ENCODE peak calls at places on chromosomes 2 and 18, in eight cellular contexts. One of them, this sample, is unnamed.

GRCh38 chr2:110770696-110771425 is 38.5 kb downstream of the ACOXL start:
- DNase-seq in stimulated activated naive CD8-positive, alpha-beta T cell treated with anti-CD3 and anti-CD28 coated beads, Interleukin-15, Interleukin-2, amounts not matched to agents 100 U/mL and 50 U/mL, for 24 hours: no peak
- DNase-seq in T-cell: no peak
- DNase-seq in chondrocyte: no peak
- DNase-seq in T-helper 1 cell: no peak
- DNase-seq in NCI-H1092 treated with DMSO at 0.1 percent for 48 hours: peak
- DNase-seq in brain microvascular endothelial cell: peak
- DNase-seq in KG1: no peak
- DNase-seq in this sample: peak

GRCh38 chr2:242035858-242036652 is 166.5 kb downstream of the RTP5 start:
- DNase-seq in stimulated activated naive CD8-positive, alpha-beta T cell treated with anti-CD3 and anti-CD28 coated beads, Interleukin-15, Interleukin-2, amounts not matched to agents 100 U/mL and 50 U/mL, for 24 hours: no peak
- DNase-seq in T-cell: no peak
- DNase-seq in chondrocyte: no peak
- DNase-seq in T-helper 1 cell: no peak
- DNase-seq in NCI-H1092 treated with DMSO at 0.1 percent for 48 hours: no peak
- DNase-seq in brain microvascular endothelial cell: no peak
- DNase-seq in KG1: no peak
- DNase-seq in this sample: no peak

GRCh38 chr18:46243095-46243494 is 138.9 kb downstream of the HAUS1 start:
- DNase-seq in stimulated activated naive CD8-positive, alpha-beta T cell treated with anti-CD3 and anti-CD28 coated beads, Interleukin-15, Interleukin-2, amounts not matched to agents 100 U/mL and 50 U/mL, for 24 hours: no peak
- DNase-seq in T-cell: no peak
- DNase-seq in chondrocyte: no peak
- DNase-seq in T-helper 1 cell: no peak
- DNase-seq in NCI-H1092 treated with DMSO at 0.1 percent for 48 hours: no peak
- DNase-seq in brain microvascular endothelial cell: no peak
- DNase-seq in KG1: no peak
- DNase-seq in this sample: no peak

GRCh38 chr2:105081006-105081701 is 43.3 kb downstream of the MRPS9 start:
- DNase-seq in stimulated activated naive CD8-positive, alpha-beta T cell treated with anti-CD3 and anti-CD28 coated beads, Interleukin-15, Interleukin-2, amounts not matched to agents 100 U/mL and 50 U/mL, for 24 hours: no peak
- DNase-seq in T-cell: no peak
- DNase-seq in chondrocyte: no peak
- DNase-seq in T-helper 1 cell: no peak
- DNase-seq in NCI-H1092 treated with DMSO at 0.1 percent for 48 hours: no peak
- DNase-seq in brain microvascular endothelial cell: peak
- DNase-seq in KG1: no peak
- DNase-seq in this sample: no peak

GRCh38 chr2:40658917-40659316 is 207.0 kb upstream of the SLC8A1 start:
- DNase-seq in stimulated activated naive CD8-positive, alpha-beta T cell treated with anti-CD3 and anti-CD28 coated beads, Interleukin-15, Interleukin-2, amounts not matched to agents 100 U/mL and 50 U/mL, for 24 hours: no peak
- DNase-seq in T-cell: no peak
- DNase-seq in chondrocyte: no peak
- DNase-seq in T-helper 1 cell: no peak
- DNase-seq in NCI-H1092 treated with DMSO at 0.1 percent for 48 hours: no peak
- DNase-seq in brain microvascular endothelial cell: peak
- DNase-seq in KG1: no peak
- DNase-seq in this sample: no peak

GRCh38 chr2:46776687-46777327 is 138.8 kb downstream of the MCFD2 start:
- DNase-seq in stimulated activated naive CD8-positive, alpha-beta T cell treated with anti-CD3 and anti-CD28 coated beads, Interleukin-15, Interleukin-2, amounts not matched to agents 100 U/mL and 50 U/mL, for 24 hours: peak
- DNase-seq in T-cell: no peak
- DNase-seq in chondrocyte: no peak
- DNase-seq in T-helper 1 cell: peak
- DNase-seq in NCI-H1092 treated with DMSO at 0.1 percent for 48 hours: peak
- DNase-seq in brain microvascular endothelial cell: peak
- DNase-seq in KG1: peak
- DNase-seq in this sample: no peak

GRCh38 chr2:857937-858336 is 92.7 kb upstream of the SNTG2 start:
- DNase-seq in stimulated activated naive CD8-positive, alpha-beta T cell treated with anti-CD3 and anti-CD28 coated beads, Interleukin-15, Interleukin-2, amounts not matched to agents 100 U/mL and 50 U/mL, for 24 hours: no peak
- DNase-seq in T-cell: no peak
- DNase-seq in chondrocyte: no peak
- DNase-seq in T-helper 1 cell: no peak
- DNase-seq in NCI-H1092 treated with DMSO at 0.1 percent for 48 hours: no peak
- DNase-seq in brain microvascular endothelial cell: no peak
- DNase-seq in KG1: no peak
- DNase-seq in this sample: no peak

GRCh38 chr2:45288532-45288931 is 279.3 kb upstream of the SIX2 start:
- DNase-seq in stimulated activated naive CD8-positive, alpha-beta T cell treated with anti-CD3 and anti-CD28 coated beads, Interleukin-15, Interleukin-2, amounts not matched to agents 100 U/mL and 50 U/mL, for 24 hours: no peak
- DNase-seq in T-cell: no peak
- DNase-seq in chondrocyte: no peak
- DNase-seq in T-helper 1 cell: no peak
- DNase-seq in NCI-H1092 treated with DMSO at 0.1 percent for 48 hours: no peak
- DNase-seq in brain microvascular endothelial cell: peak
- DNase-seq in KG1: no peak
- DNase-seq in this sample: no peak

GRCh38 chr2:195923889-195924288 is 144.7 kb downstream of the DNAH7 start:
- DNase-seq in stimulated activated naive CD8-positive, alpha-beta T cell treated with anti-CD3 and anti-CD28 coated beads, Interleukin-15, Interleukin-2, amounts not matched to agents 100 U/mL and 50 U/mL, for 24 hours: no peak
- DNase-seq in T-cell: no peak
- DNase-seq in chondrocyte: no peak
- DNase-seq in T-helper 1 cell: no peak
- DNase-seq in NCI-H1092 treated with DMSO at 0.1 percent for 48 hours: no peak
- DNase-seq in brain microvascular endothelial cell: no peak
- DNase-seq in KG1: no peak
- DNase-seq in this sample: no peak

GRCh38 chr2:241859436-241860183 is 916 bp upstream of the PDCD1 start:
- DNase-seq in stimulated activated naive CD8-positive, alpha-beta T cell treated with anti-CD3 and anti-CD28 coated beads, Interleukin-15, Interleukin-2, amounts not matched to agents 100 U/mL and 50 U/mL, for 24 hours: peak
- DNase-seq in T-cell: no peak
- DNase-seq in chondrocyte: peak
- DNase-seq in T-helper 1 cell: peak
- DNase-seq in NCI-H1092 treated with DMSO at 0.1 percent for 48 hours: no peak
- DNase-seq in brain microvascular endothelial cell: no peak
- DNase-seq in KG1: no peak
- DNase-seq in this sample: no peak

GRCh38 chr2:164655750-164656149 is 34.5 kb upstream of the GRB14 start:
- DNase-seq in stimulated activated naive CD8-positive, alpha-beta T cell treated with anti-CD3 and anti-CD28 coated beads, Interleukin-15, Interleukin-2, amounts not matched to agents 100 U/mL and 50 U/mL, for 24 hours: no peak
- DNase-seq in T-cell: no peak
- DNase-seq in chondrocyte: no peak
- DNase-seq in T-helper 1 cell: no peak
- DNase-seq in NCI-H1092 treated with DMSO at 0.1 percent for 48 hours: no peak
- DNase-seq in brain microvascular endothelial cell: peak
- DNase-seq in KG1: no peak
- DNase-seq in this sample: no peak

GRCh38 chr2:149004836-149005235 is 33.7 kb upstream of the LYPD6B start:
- DNase-seq in stimulated activated naive CD8-positive, alpha-beta T cell treated with anti-CD3 and anti-CD28 coated beads, Interleukin-15, Interleukin-2, amounts not matched to agents 100 U/mL and 50 U/mL, for 24 hours: no peak
- DNase-seq in T-cell: no peak
- DNase-seq in chondrocyte: no peak
- DNase-seq in T-helper 1 cell: no peak
- DNase-seq in NCI-H1092 treated with DMSO at 0.1 percent for 48 hours: no peak
- DNase-seq in brain microvascular endothelial cell: no peak
- DNase-seq in KG1: no peak
- DNase-seq in this sample: no peak

GRCh38 chr2:152379089-152379488 is 44.1 kb downstream of the FMNL2 start:
- DNase-seq in stimulated activated naive CD8-positive, alpha-beta T cell treated with anti-CD3 and anti-CD28 coated beads, Interleukin-15, Interleukin-2, amounts not matched to agents 100 U/mL and 50 U/mL, for 24 hours: no peak
- DNase-seq in T-cell: no peak
- DNase-seq in chondrocyte: no peak
- DNase-seq in T-helper 1 cell: no peak
- DNase-seq in NCI-H1092 treated with DMSO at 0.1 percent for 48 hours: no peak
- DNase-seq in brain microvascular endothelial cell: no peak
- DNase-seq in KG1: no peak
- DNase-seq in this sample: no peak

GRCh38 chr18:46156124-46156745 is 52.0 kb downstream of the HAUS1 start:
- DNase-seq in stimulated activated naive CD8-positive, alpha-beta T cell treated with anti-CD3 and anti-CD28 coated beads, Interleukin-15, Interleukin-2, amounts not matched to agents 100 U/mL and 50 U/mL, for 24 hours: peak
- DNase-seq in T-cell: no peak
- DNase-seq in chondrocyte: no peak
- DNase-seq in T-helper 1 cell: peak
- DNase-seq in NCI-H1092 treated with DMSO at 0.1 percent for 48 hours: no peak
- DNase-seq in brain microvascular endothelial cell: no peak
- DNase-seq in KG1: no peak
- DNase-seq in this sample: no peak

GRCh38 chr2:12884713-12885282 is 168.1 kb downstream of the TRIB2 start:
- DNase-seq in stimulated activated naive CD8-positive, alpha-beta T cell treated with anti-CD3 and anti-CD28 coated beads, Interleukin-15, Interleukin-2, amounts not matched to agents 100 U/mL and 50 U/mL, for 24 hours: no peak
- DNase-seq in T-cell: no peak
- DNase-seq in chondrocyte: no peak
- DNase-seq in T-helper 1 cell: no peak
- DNase-seq in NCI-H1092 treated with DMSO at 0.1 percent for 48 hours: no peak
- DNase-seq in brain microvascular endothelial cell: peak
- DNase-seq in KG1: no peak
- DNase-seq in this sample: peak

GRCh38 chr2:8424997-8425900 is 256.6 kb upstream of the ID2 start:
- DNase-seq in stimulated activated naive CD8-positive, alpha-beta T cell treated with anti-CD3 and anti-CD28 coated beads, Interleukin-15, Interleukin-2, amounts not matched to agents 100 U/mL and 50 U/mL, for 24 hours: peak
- DNase-seq in T-cell: no peak
- DNase-seq in chondrocyte: no peak
- DNase-seq in T-helper 1 cell: peak
- DNase-seq in NCI-H1092 treated with DMSO at 0.1 percent for 48 hours: no peak
- DNase-seq in brain microvascular endothelial cell: no peak
- DNase-seq in KG1: no peak
- DNase-seq in this sample: no peak

GRCh38 chr18:54835944-54836343 is 7.7 kb downstream of the RAB27B start:
- DNase-seq in stimulated activated naive CD8-positive, alpha-beta T cell treated with anti-CD3 and anti-CD28 coated beads, Interleukin-15, Interleukin-2, amounts not matched to agents 100 U/mL and 50 U/mL, for 24 hours: no peak
- DNase-seq in T-cell: no peak
- DNase-seq in chondrocyte: no peak
- DNase-seq in T-helper 1 cell: no peak
- DNase-seq in NCI-H1092 treated with DMSO at 0.1 percent for 48 hours: no peak
- DNase-seq in brain microvascular endothelial cell: no peak
- DNase-seq in KG1: peak
- DNase-seq in this sample: no peak

GRCh38 chr2:178397002-178397605 is 53.9 kb downstream of the PRKRA start:
- DNase-seq in stimulated activated naive CD8-positive, alpha-beta T cell treated with anti-CD3 and anti-CD28 coated beads, Interleukin-15, Interleukin-2, amounts not matched to agents 100 U/mL and 50 U/mL, for 24 hours: no peak
- DNase-seq in T-cell: no peak
- DNase-seq in chondrocyte: no peak
- DNase-seq in T-helper 1 cell: peak
- DNase-seq in NCI-H1092 treated with DMSO at 0.1 percent for 48 hours: peak
- DNase-seq in brain microvascular endothelial cell: peak
- DNase-seq in KG1: peak
- DNase-seq in this sample: no peak

GRCh38 chr2:53559302-53559967 is 208.2 kb upstream of the CHAC2 start:
- DNase-seq in stimulated activated naive CD8-positive, alpha-beta T cell treated with anti-CD3 and anti-CD28 coated beads, Interleukin-15, Interleukin-2, amounts not matched to agents 100 U/mL and 50 U/mL, for 24 hours: no peak
- DNase-seq in T-cell: no peak
- DNase-seq in chondrocyte: no peak
- DNase-seq in T-helper 1 cell: no peak
- DNase-seq in NCI-H1092 treated with DMSO at 0.1 percent for 48 hours: no peak
- DNase-seq in brain microvascular endothelial cell: no peak
- DNase-seq in KG1: no peak
- DNase-seq in this sample: no peak

GRCh38 chr2:125427721-125428315 is 1228.1 kb upstream of the GYPC start:
- DNase-seq in stimulated activated naive CD8-positive, alpha-beta T cell treated with anti-CD3 and anti-CD28 coated beads, Interleukin-15, Interleukin-2, amounts not matched to agents 100 U/mL and 50 U/mL, for 24 hours: no peak
- DNase-seq in T-cell: no peak
- DNase-seq in chondrocyte: no peak
- DNase-seq in T-helper 1 cell: no peak
- DNase-seq in NCI-H1092 treated with DMSO at 0.1 percent for 48 hours: no peak
- DNase-seq in brain microvascular endothelial cell: no peak
- DNase-seq in KG1: no peak
- DNase-seq in this sample: no peak

GRCh38 chr18:12518326-12518725 is 110.6 kb downstream of the PRELID3A start:
- DNase-seq in stimulated activated naive CD8-positive, alpha-beta T cell treated with anti-CD3 and anti-CD28 coated beads, Interleukin-15, Interleukin-2, amounts not matched to agents 100 U/mL and 50 U/mL, for 24 hours: no peak
- DNase-seq in T-cell: no peak
- DNase-seq in chondrocyte: no peak
- DNase-seq in T-helper 1 cell: no peak
- DNase-seq in NCI-H1092 treated with DMSO at 0.1 percent for 48 hours: no peak
- DNase-seq in brain microvascular endothelial cell: no peak
- DNase-seq in KG1: no peak
- DNase-seq in this sample: no peak

GRCh38 chr2:23651187-23651983 is 266.4 kb downstream of the KLHL29 start:
- DNase-seq in stimulated activated naive CD8-positive, alpha-beta T cell treated with anti-CD3 and anti-CD28 coated beads, Interleukin-15, Interleukin-2, amounts not matched to agents 100 U/mL and 50 U/mL, for 24 hours: no peak
- DNase-seq in T-cell: no peak
- DNase-seq in chondrocyte: no peak
- DNase-seq in T-helper 1 cell: no peak
- DNase-seq in NCI-H1092 treated with DMSO at 0.1 percent for 48 hours: no peak
- DNase-seq in brain microvascular endothelial cell: peak
- DNase-seq in KG1: no peak
- DNase-seq in this sample: peak

GRCh38 chr2:129024796-129025195 is 706.1 kb upstream of the HS6ST1 start:
- DNase-seq in stimulated activated naive CD8-positive, alpha-beta T cell treated with anti-CD3 and anti-CD28 coated beads, Interleukin-15, Interleukin-2, amounts not matched to agents 100 U/mL and 50 U/mL, for 24 hours: no peak
- DNase-seq in T-cell: no peak
- DNase-seq in chondrocyte: no peak
- DNase-seq in T-helper 1 cell: no peak
- DNase-seq in NCI-H1092 treated with DMSO at 0.1 percent for 48 hours: no peak
- DNase-seq in brain microvascular endothelial cell: no peak
- DNase-seq in KG1: no peak
- DNase-seq in this sample: no peak

GRCh38 chr2:122414911-122415310 is 659.5 kb downstream of the TSN start:
- DNase-seq in stimulated activated naive CD8-positive, alpha-beta T cell treated with anti-CD3 and anti-CD28 coated beads, Interleukin-15, Interleukin-2, amounts not matched to agents 100 U/mL and 50 U/mL, for 24 hours: no peak
- DNase-seq in T-cell: no peak
- DNase-seq in chondrocyte: no peak
- DNase-seq in T-helper 1 cell: no peak
- DNase-seq in NCI-H1092 treated with DMSO at 0.1 percent for 48 hours: no peak
- DNase-seq in brain microvascular endothelial cell: no peak
- DNase-seq in KG1: no peak
- DNase-seq in this sample: no peak

GRCh38 chr2:40317047-40317446 is 134.8 kb downstream of the SLC8A1 start:
- DNase-seq in stimulated activated naive CD8-positive, alpha-beta T cell treated with anti-CD3 and anti-CD28 coated beads, Interleukin-15, Interleukin-2, amounts not matched to agents 100 U/mL and 50 U/mL, for 24 hours: no peak
- DNase-seq in T-cell: no peak
- DNase-seq in chondrocyte: no peak
- DNase-seq in T-helper 1 cell: no peak
- DNase-seq in NCI-H1092 treated with DMSO at 0.1 percent for 48 hours: no peak
- DNase-seq in brain microvascular endothelial cell: no peak
- DNase-seq in KG1: no peak
- DNase-seq in this sample: no peak

GRCh38 chr2:230054079-230054478 is 14.6 kb downstream of the SLC16A14 start:
- DNase-seq in stimulated activated naive CD8-positive, alpha-beta T cell treated with anti-CD3 and anti-CD28 coated beads, Interleukin-15, Interleukin-2, amounts not matched to agents 100 U/mL and 50 U/mL, for 24 hours: no peak
- DNase-seq in T-cell: no peak
- DNase-seq in chondrocyte: no peak
- DNase-seq in T-helper 1 cell: no peak
- DNase-seq in NCI-H1092 treated with DMSO at 0.1 percent for 48 hours: no peak
- DNase-seq in brain microvascular endothelial cell: peak
- DNase-seq in KG1: no peak
- DNase-seq in this sample: no peak

GRCh38 chr2:199692489-199692888 is 158.5 kb downstream of the FTCDNL1 start:
- DNase-seq in stimulated activated naive CD8-positive, alpha-beta T cell treated with anti-CD3 and anti-CD28 coated beads, Interleukin-15, Interleukin-2, amounts not matched to agents 100 U/mL and 50 U/mL, for 24 hours: no peak
- DNase-seq in T-cell: no peak
- DNase-seq in chondrocyte: no peak
- DNase-seq in T-helper 1 cell: no peak
- DNase-seq in NCI-H1092 treated with DMSO at 0.1 percent for 48 hours: peak
- DNase-seq in brain microvascular endothelial cell: no peak
- DNase-seq in KG1: no peak
- DNase-seq in this sample: no peak

GRCh38 chr2:135010200-135010942 is 36.9 kb downstream of the MAP3K19 start:
- DNase-seq in stimulated activated naive CD8-positive, alpha-beta T cell treated with anti-CD3 and anti-CD28 coated beads, Interleukin-15, Interleukin-2, amounts not matched to agents 100 U/mL and 50 U/mL, for 24 hours: no peak
- DNase-seq in T-cell: no peak
- DNase-seq in chondrocyte: no peak
- DNase-seq in T-helper 1 cell: peak
- DNase-seq in NCI-H1092 treated with DMSO at 0.1 percent for 48 hours: no peak
- DNase-seq in brain microvascular endothelial cell: no peak
- DNase-seq in KG1: no peak
- DNase-seq in this sample: no peak